ENCODE peak calls at places on chromosomes 3 and 15, in five cellular contexts. T, Z, V, H and P are unnamed samples. For H3K27me3, the result is how much of the 10 kb centered on the place peaks cover.

GRCh38 chr3:160851629-160852210 is 95.7 kb downstream of the PPM1L start:
- DNase-seq in T (no peak), Z (no peak), V (no peak), H (no peak), P (no peak)

GRCh38 chr3:186871403-186871924 is 29.0 kb downstream of the ADIPOQ start:
- DNase-seq in T (no peak), Z (no peak), V (no peak), H (no peak), P (no peak)

GRCh38 chr3:151278223-151278622 is at the start of gene P2RY14:
- DNase-seq in T (no peak), Z (no peak), V (no peak), H (no peak), P (no peak)

GRCh38 chr3:146300756-146301155 is 49.9 kb upstream of the PLSCR4 start:
- DNase-seq in T (no peak), Z (no peak), V (no peak), H (no peak), P (no peak)

GRCh38 chr3:45655906-45656305 is 33.3 kb upstream of the SACM1L start:
- DNase-seq in T (no peak), Z (no peak), V (no peak), H (no peak), P (no peak)

GRCh38 chr3:142047021-142047369 is 102.3 kb downstream of the TFDP2 start:
- DNase-seq in T (no peak), Z (no peak), V (no peak), H (no peak), P (no peak)

GRCh38 chr15:37764733-37765191 is 169.7 kb upstream of the TMCO5A start:
- DNase-seq in T (peak), Z (no peak), V (no peak), H (peak), P (peak)

GRCh38 chr3:153209596-153209995 is 47.6 kb downstream of the RAP2B start:
- DNase-seq in T (peak), Z (no peak), V (peak), H (peak), P (no peak)

GRCh38 chr15:95551580-95551979 is 778.9 kb upstream of the NR2F2 start:
- DNase-seq in T (no peak), Z (no peak), V (no peak), H (no peak), P (no peak)

GRCh38 chr3:48215019-48215418 is 8.3 kb upstream of the CAMP start:
- DNase-seq in T (no peak), Z (no peak), V (no peak), H (no peak), P (no peak)

GRCh38 chr15:69597061-69597592 is 144.5 kb downstream of the RPLP1 start:
- DNase-seq in T (no peak), Z (no peak), V (no peak), H (no peak), P (no peak)

GRCh38 chr3:129622418-129622872 is 16.0 kb upstream of the PLXND1 start:
- DNase-seq in T (no peak), Z (no peak), V (peak), H (no peak), P (no peak)

GRCh38 chr3:30124435-30125390 is 481.7 kb upstream of the TGFBR2 start:
- DNase-seq in T (no peak), Z (no peak), V (no peak), H (peak), P (peak)

GRCh38 chr3:148796799-148797198 is 30.8 kb upstream of the CPB1 start:
- DNase-seq in T (peak), Z (no peak), V (no peak), H (peak), P (no peak)

GRCh38 chr3:15726043-15726442 is 71.7 kb downstream of the ANKRD28 start:
- DNase-seq in T (no peak), Z (no peak), V (no peak), H (peak), P (peak)

GRCh38 chr3:131901686-131902085 is 133.1 kb downstream of the CPNE4 start:
- DNase-seq in T (no peak), Z (no peak), V (no peak), H (no peak), P (no peak)

GRCh38 chr15:43246261-43246764 is 20.4 kb downstream of the TGM5 start:
- DNase-seq in T (no peak), Z (no peak), V (no peak), H (no peak), P (no peak)

GRCh38 chr3:172461530-172462138 is 13.4 kb upstream of the GHSR start:
- DNase-seq in T (no peak), Z (no peak), V (no peak), H (peak), P (no peak)

GRCh38 chr3:175392653-175393052 is 533.5 kb downstream of the NAALADL2 start:
- DNase-seq in T (no peak), Z (no peak), V (no peak), H (no peak), P (no peak)

GRCh38 chr3:177294221-177294620 is 96.9 kb upstream of the TBL1XR1 start:
- DNase-seq in T (peak), Z (no peak), V (no peak), H (peak), P (no peak)

GRCh38 chr3:132262956-132263355 is 54.3 kb upstream of the ACP3 start:
- DNase-seq in T (no peak), Z (no peak), V (no peak), H (no peak), P (no peak)

GRCh38 chr15:68113273-68113672 is 59.2 kb downstream of the PIAS1 start:
- DNase-seq in T (peak), Z (no peak), V (peak), H (no peak), P (no peak)

GRCh38 chr3:34357461-34357860 is 559.0 kb downstream of the PDCD6IP start:
- DNase-seq in T (no peak), Z (no peak), V (no peak), H (no peak), P (no peak)

GRCh38 chr3:12193485-12194165 is 34.9 kb upstream of the TIMP4 start:
- DNase-seq in T (peak), Z (no peak), V (peak), H (peak), P (peak)

GRCh38 chr3:48064292-48064829 is 48.1 kb upstream of the MAP4 start:
- DNase-seq in T (no peak), Z (no peak), V (no peak), H (no peak), P (no peak)

GRCh38 chr3:134711284-134711683 is 60.5 kb upstream of the KY start:
- DNase-seq in T (no peak), Z (no peak), V (no peak), H (no peak), P (no peak)

GRCh38 chr3:66372681-66373350 is 128.0 kb downstream of the LRIG1 start:
- DNase-seq in T (peak), Z (peak), V (peak), H (no peak), P (no peak)

GRCh38 chr3:7205535-7206331 is 344.8 kb downstream of the GRM7 start:
- DNase-seq in T (no peak), Z (no peak), V (no peak), H (peak), P (no peak)

GRCh38 chr3:15804553-15805095 is 6.8 kb upstream of the ANKRD28 start:
- DNase-seq in T (no peak), Z (no peak), V (no peak), H (no peak), P (no peak)

GRCh38 chr3:124429129-124429815 is 301.0 kb upstream of the UMPS start:
- DNase-seq in T (no peak), Z (no peak), V (no peak), H (peak), P (no peak)

GRCh38 chr3:189038773-189039720 is 132.7 kb upstream of the TPRG1 start:
- DNase-seq in T (no peak), Z (no peak), V (no peak), H (no peak), P (no peak)

GRCh38 chr3:128448491-128448890 is 18.2 kb downstream of the DNAJB8 start:
- DNase-seq in T (no peak), Z (no peak), V (no peak), H (no peak), P (no peak)

GRCh38 chr3:52237659-52238172 is 1.2 kb downstream of the TWF2 start:
- DNase-seq in T (peak), Z (peak), V (peak), H (peak), P (peak)

GRCh38 chr3:156448300-156448699 is 106.6 kb downstream of the SSR3 start:
- DNase-seq in T (no peak), Z (no peak), V (no peak), H (peak), P (no peak)

GRCh38 chr15:69760263-69760855 is 307.7 kb downstream of the RPLP1 start:
- DNase-seq in T (peak), Z (no peak), V (no peak), H (no peak), P (no peak)

GRCh38 chr3:153192327-153192726 is 30.3 kb downstream of the RAP2B start:
- DNase-seq in T (no peak), Z (no peak), V (no peak), H (no peak), P (no peak)

GRCh38 chr3:172152869-172153268 is 113.5 kb downstream of the FNDC3B start:
- DNase-seq in T (peak), Z (no peak), V (peak), H (no peak), P (no peak)

GRCh38 chr3:100710355-100711198 is 1.3 kb downstream of the TFG start:
- DNase-seq in T (peak), Z (no peak), V (peak), H (peak), P (no peak)

GRCh38 chr15:23447107-23447500 is at the start of gene GOLGA6L2:
- DNase-seq in T (no peak), Z (no peak), V (no peak), H (no peak), P (no peak)

DNA sequence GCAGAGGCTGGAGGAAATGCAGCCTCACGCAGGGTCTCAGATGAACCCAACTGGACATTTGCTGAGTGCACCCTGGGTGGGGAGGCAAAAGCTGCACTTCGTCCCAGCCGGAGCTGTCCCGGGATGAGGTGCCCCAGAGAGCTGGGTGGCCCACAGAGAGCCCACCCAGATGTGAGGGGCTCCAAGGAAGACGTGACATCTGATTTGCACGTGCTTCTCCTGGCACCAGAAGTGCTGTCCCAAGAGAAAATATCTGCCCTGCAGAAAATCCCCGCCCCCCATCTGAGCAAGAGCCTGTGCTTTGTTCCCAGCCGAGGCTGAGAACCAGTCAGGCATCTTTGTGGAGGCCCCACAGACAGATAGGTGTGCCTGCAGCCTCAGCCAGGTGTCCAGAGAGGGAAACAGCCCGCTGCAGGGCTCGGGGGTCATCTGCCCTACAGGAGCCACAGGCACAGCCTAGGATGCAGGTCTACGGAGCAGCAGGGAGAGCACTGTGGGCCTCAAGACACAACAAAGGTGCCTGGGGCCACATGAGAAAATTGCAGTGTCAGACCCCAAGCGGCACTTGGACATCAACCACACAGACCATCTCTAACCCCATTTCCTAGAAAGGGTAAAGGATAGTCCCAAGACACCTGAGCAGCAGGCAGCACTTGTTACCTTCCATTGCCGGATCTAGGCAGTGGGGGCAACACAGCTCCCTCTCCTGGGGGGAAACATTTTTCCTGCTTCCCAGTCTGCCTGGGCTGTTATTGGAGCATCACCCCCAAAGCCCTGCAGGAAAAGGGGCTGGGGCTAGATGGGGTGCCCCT is 5.8 kb downstream of the TMIE start:
- DNase-seq in T (no peak), Z (no peak), V (no peak), H (no peak), P (no peak)
- TF ChIP-seq CTCF in T (no peak), Z (no peak), V (no peak), H (no peak), P (no peak)

GRCh38 chr15:87496109-87496508 is 760.4 kb downstream of the NTRK3 start:
- DNase-seq in T (no peak), Z (no peak), V (no peak), H (no peak), P (no peak)
- H3K27me3 ChIP-seq in T (under half), Z (under half), V (under half), H (under half), P (under half)

GRCh38 chr15:45263854-45264253 is 11.8 kb downstream of the SLC28A2 start:
- DNase-seq in T (no peak), Z (no peak), V (no peak), H (no peak), P (no peak)
- H3K27ac ChIP-seq in T (no peak), Z (no peak), V (no peak), H (no peak), P (no peak)

GRCh38 chr15:64096486-64097431 is 977 bp downstream of the SNX1 start:
- DNase-seq in T (no peak), Z (no peak), V (peak), H (peak), P (no peak)
- TF ChIP-seq CTCF in T (no peak), Z (no peak), V (no peak), H (peak), P (peak)